ENCODE peak calls at places on chromosomes 2 and 18, in four cellular contexts. R is HEK293T, T is WTC11, G is HepG2. L is an unnamed sample.

GRCh38 chr2:219451626-219452360 is 17.1 kb downstream of the SPEG start:
- DNase-seq in T (no peak), G (no peak), R (no peak), L (no peak)

GRCh38 chr2:143231257-143231650 is 102.0 kb downstream of the ARHGAP15 start:
- DNase-seq in T (no peak), G (no peak), R (no peak), L (no peak)

GRCh38 chr2:159755788-159756187 is 42.2 kb downstream of the CD302 start:
- DNase-seq in G (peak), R (peak), T (no peak), L (peak)

GRCh38 chr18:9017170-9017899 is 85.2 kb upstream of the NDUFV2 start:
- DNase-seq in T (peak), G (peak), R (peak), L (peak)

GRCh38 chr18:35362531-35362930 is 14.6 kb downstream of the ZNF396 start:
- DNase-seq in R (no peak), G (peak), T (no peak), L (no peak)

GRCh38 chr2:43027103-43027482 is 199.3 kb downstream of the ZFP36L2 start:
- DNase-seq in T (no peak), R (no peak), G (no peak), L (no peak)

GRCh38 chr2:184346338-184346862 is 251.9 kb upstream of the ZNF804A start:
- DNase-seq in T (no peak), R (no peak), G (no peak), L (no peak)

GRCh38 chr18:57051019-57051418 is 95.9 kb upstream of the BOD1L2 start:
- DNase-seq in G (no peak), T (no peak), R (no peak), L (no peak)

GRCh38 chr2:96324716-96325037 is 440 bp upstream of the ITPRIPL1 start:
- DNase-seq in T (no peak), G (no peak), R (no peak), L (no peak)

GRCh38 chr2:75025216-75025615 is 66.8 kb downstream of the POLE4 start:
- DNase-seq in T (no peak), G (no peak), R (no peak), L (no peak)

GRCh38 chr2:53490659-53491058 is 276.9 kb upstream of the CHAC2 start:
- DNase-seq in R (no peak), T (no peak), G (no peak), L (no peak)

GRCh38 chr2:101520246-101520645 is 45.3 kb upstream of the RFX8 start:
- DNase-seq in R (no peak), G (no peak), T (no peak), L (no peak)

GRCh38 chr2:110114007-110114591 is 1.5 kb downstream of the MALL start:
- DNase-seq in T (no peak), G (peak), R (no peak), L (no peak)

GRCh38 chr18:5508821-5509220 is 35.0 kb downstream of the EPB41L3 start:
- DNase-seq in R (no peak), T (no peak), G (no peak), L (no peak)

GRCh38 chr2:115364078-115364477 is 921.6 kb downstream of the DPP10 start:
- DNase-seq in T (no peak), G (no peak), R (no peak), L (no peak)

GRCh38 chr18:48902023-48902855 is 48.5 kb downstream of the SMAD7 start:
- DNase-seq in R (peak), G (peak), T (no peak), L (peak)

GRCh38 chr2:102065675-102066252 is 74.0 kb downstream of the IL1R2 start:
- DNase-seq in G (peak), T (no peak), R (no peak), L (peak)

GRCh38 chr2:7835693-7836680 is 845.9 kb upstream of the ID2 start:
- DNase-seq in T (no peak), G (peak), R (no peak), L (no peak)

GRCh38 chr2:65331361-65331760 is 101.0 kb downstream of the SPRED2 start:
- DNase-seq in G (no peak), R (no peak), T (no peak), L (no peak)

GRCh38 chr2:122831644-122832043 is 1076.2 kb downstream of the TSN start:
- DNase-seq in T (no peak), R (no peak), G (no peak), L (no peak)

GRCh38 chr2:206488623-206489022 is 45.3 kb downstream of the ADAM23 start:
- DNase-seq in T (no peak), G (no peak), R (no peak), L (no peak)

GRCh38 chr2:239721991-239722759 is 303.0 kb downstream of the NDUFA10 start:
- DNase-seq in T (no peak), R (no peak), G (no peak), L (no peak)

GRCh38 chr18:55840601-55841170 is 252.7 kb upstream of the TCF4 start:
- DNase-seq in T (no peak), R (no peak), G (no peak), L (no peak)

GRCh38 chr2:238684362-238685326 is 163.2 kb upstream of the TWIST2 start:
- DNase-seq in T (no peak), G (peak), R (no peak), L (no peak)

GRCh38 chr2:60297296-60298010 is 256.0 kb downstream of the BCL11A start:
- DNase-seq in G (no peak), T (peak), R (no peak), L (peak)

GRCh38 chr2:112869258-112869842 is 32.8 kb upstream of the IL1B start:
- DNase-seq in T (no peak), R (peak), G (no peak), L (peak)

GRCh38 chr2:148194882-148195281 is 174.0 kb downstream of the MBD5 start:
- DNase-seq in R (no peak), T (no peak), G (no peak), L (no peak)

GRCh38 chr2:95024306-95024880 is 1.1 kb upstream of the MAL start:
- DNase-seq in R (no peak), G (no peak), T (no peak), L (no peak)

GRCh38 chr18:10689231-10689953 is 163.6 kb downstream of the NAPG start:
- DNase-seq in T (no peak), G (no peak), R (no peak), L (no peak)

GRCh38 chr2:64186698-64187605 is 42.7 kb upstream of the PELI1 start:
- DNase-seq in R (no peak), T (no peak), G (peak), L (no peak)

GRCh38 chr18:2924920-2925319 is 78.1 kb downstream of the EMILIN2 start:
- DNase-seq in T (no peak), G (no peak), R (no peak), L (no peak)

GRCh38 chr2:16386431-16386830 is 279.2 kb downstream of the CYRIA start:
- DNase-seq in R (no peak), G (no peak), T (no peak), L (no peak)

GRCh38 chr2:23221236-23221635 is 163.7 kb upstream of the KLHL29 start:
- DNase-seq in R (no peak), G (no peak), T (no peak), L (no peak)

GRCh38 chr2:127634066-127634617 is 11.8 kb upstream of the GPR17 start:
- DNase-seq in R (no peak), T (no peak), G (no peak), L (no peak)

GRCh38 chr2:208491648-208492047 is 85.1 kb downstream of the PTH2R start:
- DNase-seq in T (no peak), G (no peak), R (no peak), L (no peak)

DNA sequence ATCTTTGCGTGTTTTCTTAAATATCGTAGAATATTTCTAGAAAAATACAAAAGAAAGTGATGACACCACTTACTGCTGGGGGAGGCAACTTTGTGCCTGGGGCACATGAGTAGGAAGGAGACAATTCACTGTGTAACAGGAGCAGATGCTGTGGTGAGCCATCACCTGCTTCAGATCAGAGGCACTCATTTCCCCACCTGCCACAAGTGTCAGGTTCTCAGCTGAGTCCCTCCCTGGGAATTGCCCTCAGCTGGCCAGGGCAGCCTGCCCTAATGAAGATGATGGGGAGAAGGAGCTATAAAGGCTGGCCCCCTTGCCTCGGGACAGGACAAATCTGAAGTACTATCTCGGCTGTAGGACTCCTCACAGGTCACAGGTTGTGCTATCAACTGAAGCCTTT is 322.8 kb downstream of the STK39 start:
- DNase-seq in G (no peak), T (no peak), R (no peak), L (no peak)
- TF ChIP-seq ELF4 in G (no peak), T (no peak), R (no peak), L (no peak)

DNA sequence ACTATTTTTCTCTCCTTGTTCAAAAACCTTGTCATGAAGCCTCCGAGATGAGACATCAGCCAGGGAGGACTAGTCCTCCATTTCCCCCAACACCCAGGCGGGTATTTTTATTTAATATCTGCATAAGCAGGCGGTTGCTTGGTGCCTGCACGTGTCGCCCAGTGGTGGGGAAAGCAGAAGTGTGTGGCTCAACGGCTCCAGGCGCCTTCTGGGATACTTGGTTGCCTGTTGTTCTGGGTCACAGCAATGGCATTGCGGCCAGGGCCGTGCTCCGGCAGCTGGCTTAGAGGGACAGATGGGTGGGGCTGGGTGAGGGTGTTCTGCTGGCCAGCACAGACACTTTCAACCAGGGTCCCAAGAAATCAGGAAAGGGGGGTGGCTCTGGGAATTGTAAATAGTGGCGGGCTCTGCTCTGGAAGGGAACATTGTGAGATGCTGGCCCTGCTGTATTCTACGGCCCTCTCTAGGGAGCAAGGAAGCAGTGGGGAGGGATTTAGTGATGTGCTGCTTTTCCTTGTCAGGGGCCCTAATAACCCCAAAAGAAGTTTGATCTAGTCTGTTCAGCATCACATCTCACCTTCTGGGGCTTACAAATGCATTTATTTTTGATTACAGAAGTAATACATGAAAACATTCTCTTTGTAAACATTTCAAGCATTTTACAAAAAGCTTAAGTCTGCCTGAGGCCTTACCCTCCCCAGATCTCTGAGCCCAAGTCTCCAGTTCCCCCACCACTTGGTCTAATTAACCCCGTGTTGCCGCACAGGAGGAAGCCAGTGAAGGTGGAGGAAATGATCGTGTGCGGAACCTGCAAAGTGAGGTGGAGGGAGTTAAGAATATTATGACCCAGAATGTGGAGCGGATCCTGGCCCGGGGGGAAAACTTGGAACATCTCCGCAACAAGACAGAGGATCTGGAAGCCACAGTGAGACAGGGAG is 1.1 kb downstream of the VAMP8 start:
- DNase-seq in G (no peak), T (no peak), R (no peak), L (peak)
- TF ChIP-seq ELF4 in G (no peak), T (no peak), R (no peak), L (no peak)

DNA sequence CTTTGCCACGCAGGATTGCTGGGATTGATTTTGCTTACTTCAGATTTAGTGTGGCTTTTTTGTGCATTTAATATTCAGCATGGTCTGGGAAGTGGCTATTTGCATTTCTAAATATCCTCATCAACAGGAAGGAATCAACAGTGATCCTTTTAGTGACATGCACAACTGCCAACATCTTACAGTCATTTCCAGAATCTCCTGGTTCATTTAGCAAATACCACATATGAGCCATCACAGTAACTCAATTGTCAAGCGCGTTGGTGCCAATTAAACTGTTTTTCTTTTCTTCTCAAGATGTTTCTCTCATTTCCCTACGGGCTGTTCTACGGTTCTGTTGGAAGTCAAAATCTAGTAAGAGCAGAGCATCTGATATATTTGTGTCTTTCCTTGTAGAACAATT is 11.6 kb upstream of the SRBD1 start:
- DNase-seq in R (no peak), G (no peak), T (no peak), L (no peak)
- TF ChIP-seq ELF4 in R (no peak), G (no peak), T (no peak), L (no peak)

GRCh38 chr2:61435291-61435690 is 35.6 kb downstream of the USP34 start:
- DNase-seq in R (no peak), G (no peak), T (no peak), L (no peak)

GRCh38 chr2:61432990-61433389 is 37.9 kb downstream of the USP34 start:
- DNase-seq in R (no peak), G (no peak), T (no peak), L (no peak)

GRCh38 chr2:61433606-61434005 is 37.3 kb downstream of the USP34 start:
- DNase-seq in R (no peak), G (no peak), T (no peak), L (no peak)

GRCh38 chr2:61436092-61436491 is 34.8 kb downstream of the USP34 start:
- DNase-seq in T (no peak), R (no peak), G (no peak), L (no peak)

DNA sequence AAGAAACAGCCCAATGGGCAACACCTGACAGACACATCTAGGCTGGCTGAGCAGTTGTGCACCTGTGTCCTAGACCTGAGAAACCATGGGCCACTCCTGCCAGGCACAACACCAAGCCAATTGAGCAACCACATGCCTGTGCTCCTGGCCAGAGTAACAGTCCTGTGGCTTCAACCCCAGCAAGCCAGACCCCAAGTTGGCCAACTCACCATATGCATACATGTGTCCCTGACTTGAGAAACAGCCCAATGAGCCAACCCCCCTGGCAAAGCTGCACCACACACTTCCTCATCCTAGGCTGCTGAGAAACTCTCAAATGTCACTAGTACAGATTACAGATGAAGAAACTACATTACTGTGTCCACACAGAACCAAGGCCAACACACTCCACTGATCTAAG is 36.6 kb downstream of the USP34 start:
- DNase-seq in G (no peak), T (no peak), R (no peak), L (no peak)
- TF ChIP-seq ELF4 in G (no peak), T (no peak), R (no peak), L (no peak)

GRCh38 chr2:68238955-68239822 is 13.1 kb downstream of the PPP3R1 start:
- DNase-seq in T (no peak), G (no peak), R (no peak), L (no peak)
- TF ChIP-seq ELF4 in T (no peak), G (no peak), R (no peak), L (no peak)

DNA sequence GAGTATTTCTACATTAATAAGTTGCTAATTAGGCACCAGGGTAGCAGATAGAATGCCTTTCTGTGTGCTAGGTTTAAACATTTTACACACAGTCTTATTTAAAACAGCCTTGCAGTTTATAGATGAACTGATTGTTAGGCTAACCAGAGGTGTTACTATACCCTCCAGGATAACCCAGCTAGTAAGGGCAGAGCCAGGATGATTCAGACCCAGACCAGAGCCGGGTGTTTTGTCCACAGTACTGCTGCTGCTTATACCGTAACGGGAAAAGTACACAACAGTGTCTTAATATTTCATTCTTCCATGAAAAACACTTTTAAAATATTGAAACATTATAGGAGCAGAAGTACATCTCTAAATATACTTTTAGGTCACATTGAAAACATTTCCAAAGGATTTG is 82.7 kb downstream of the MALT1 start:
- DNase-seq in G (no peak), R (no peak), T (no peak), L (no peak)
- TF ChIP-seq ELF4 in G (no peak), R (no peak), T (no peak), L (no peak)

GRCh38 chr2:152278536-152278935 is 56.4 kb upstream of the FMNL2 start:
- DNase-seq in T (no peak), R (no peak), G (no peak), L (no peak)

GRCh38 chr2:152284398-152284797 is 50.6 kb upstream of the FMNL2 start:
- DNase-seq in G (no peak), T (no peak), R (no peak), L (no peak)

GRCh38 chr2:152283392-152283791 is 51.6 kb upstream of the FMNL2 start:
- DNase-seq in G (no peak), T (no peak), R (no peak), L (no peak)
- TF ChIP-seq ELF4 in G (no peak), T (no peak), R (no peak), L (no peak)

GRCh38 chr18:59837586-59837985 is 62.2 kb upstream of the PMAIP1 start:
- DNase-seq in G (peak), T (peak), R (peak), L (peak)

GRCh38 chr18:59839241-59839640 is 60.6 kb upstream of the PMAIP1 start:
- DNase-seq in T (no peak), R (no peak), G (no peak), L (no peak)

GRCh38 chr18:59834267-59834666 is 65.5 kb upstream of the PMAIP1 start:
- DNase-seq in R (no peak), T (no peak), G (no peak), L (no peak)

GRCh38 chr18:59835656-59836379 is 64.0 kb upstream of the PMAIP1 start:
- DNase-seq in G (no peak), T (peak), R (no peak), L (no peak)

DNA sequence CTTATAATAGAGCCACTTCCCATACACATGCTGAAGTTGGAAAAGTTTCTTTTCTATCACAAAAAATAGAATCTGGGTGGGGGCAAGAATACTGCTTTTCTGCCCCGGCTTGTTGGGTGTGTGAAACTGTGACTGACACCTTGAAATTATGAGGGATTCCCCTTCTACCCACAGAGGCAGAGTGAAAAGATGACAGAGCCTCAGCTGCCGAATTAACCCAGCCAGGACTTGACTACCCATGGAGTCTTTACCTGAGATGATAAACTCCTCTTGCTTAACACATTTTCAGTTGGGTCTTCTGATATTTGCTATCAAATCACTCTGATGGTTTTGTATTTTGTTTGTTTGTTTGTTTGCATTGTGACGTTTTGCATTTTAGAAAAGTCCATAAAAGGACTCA is 66.0 kb upstream of the PMAIP1 start:
- DNase-seq in R (no peak), T (no peak), G (no peak), L (no peak)
- TF ChIP-seq ELF4 in R (no peak), T (no peak), G (no peak), L (no peak)

L was measured in K562.